ENCODE peak calls at places on chromosomes 16 and 17, in six cellular contexts. G is foreskin fibroblast; J is right lobe of liver; K is A673; S is cardiac muscle cell; R is CD4-positive, alpha-beta T cell. P is an unnamed sample.

GRCh38 chr17:57106107-57106835 is 21.2 kb downstream of the AKAP1 start:
- DNase-seq in G (no peak), J (peak; percentile 55), K (peak; percentile 36), S (no peak), R (no peak), P (peak; percentile 15)

GRCh38 chr16:6189216-6189615 is 1091.6 kb upstream of the EEF2KMT start:
- DNase-seq in G (no peak), J (no peak), K (no peak), S (no peak), R (no peak), P (no peak)

GRCh38 chr17:42101513-42102292 is 3.4 kb upstream of the ZNF385C start:
- DNase-seq in G (peak; percentile 36), J (peak; percentile 68), K (peak; percentile 56), S (peak; percentile 76), R (peak; percentile 38), P (peak; percentile 78)

GRCh38 chr17:79905832-79906231 is 66.6 kb upstream of the CBX4 start:
- DNase-seq in G (no peak), J (no peak), K (peak; percentile 44), S (no peak), R (no peak), P (no peak)

GRCh38 chr16:1923299-1924034 is 5.3 kb upstream of the HS3ST6 start:
- DNase-seq in G (peak; percentile 27), J (no peak), K (peak; percentile 85), S (peak; percentile 60), R (no peak), P (no peak)

GRCh38 chr16:56366945-56367344 is 58.4 kb downstream of the AMFR start:
- DNase-seq in G (no peak), J (no peak), K (no peak), S (no peak), R (no peak), P (no peak)

GRCh38 chr17:72539981-72540897 is 419.4 kb downstream of the SOX9 start:
- DNase-seq in G (peak; percentile 74), J (peak; percentile 62), K (peak; percentile 75), S (peak; percentile 84), R (peak; percentile 55), P (peak; percentile 84)

GRCh38 chr17:50037321-50038107 is 18.4 kb upstream of the ITGA3 start:
- DNase-seq in G (peak; percentile 88), J (no peak), K (no peak), S (no peak), R (no peak), P (no peak)

GRCh38 chr17:65799454-65799853 is 238.0 kb upstream of the AXIN2 start:
- DNase-seq in G (no peak), J (no peak), K (no peak), S (no peak), R (no peak), P (no peak)

GRCh38 chr17:42677921-42678781 is 1.4 kb upstream of the PLEKHH3 start:
- DNase-seq in G (peak; percentile 89), J (peak; percentile 92), K (peak; percentile 83), S (peak; percentile 96), R (peak; percentile 60), P (peak; percentile 71)

GRCh38 chr17:16908282-16908681 is 63.6 kb downstream of the TNFRSF13B start:
- DNase-seq in G (no peak), J (no peak), K (no peak), S (no peak), R (no peak), P (no peak)

GRCh38 chr16:18931756-18932155 is 5.5 kb upstream of the SMG1 start:
- DNase-seq in G (no peak), J (no peak), K (no peak), S (no peak), R (no peak), P (no peak)

GRCh38 chr17:1122681-1123396 is 56.9 kb downstream of the ABR start:
- DNase-seq in G (peak; percentile 37), J (peak; percentile 80), K (peak; percentile 72), S (peak; percentile 77), R (peak; percentile 84), P (peak; percentile 74)

GRCh38 chr17:76124582-76125390 is 16.3 kb downstream of the FOXJ1 start:
- DNase-seq in G (no peak), J (no peak), K (peak; percentile 56), S (no peak), R (no peak), P (no peak)

GRCh38 chr16:54194008-54194731 is 92.4 kb downstream of the IRX3 start:
- DNase-seq in G (peak; percentile 31), J (peak; percentile 31), K (peak; percentile 61), S (peak; percentile 64), R (no peak), P (no peak)

GRCh38 chr16:89190150-89190958 is 10.0 kb downstream of the SLC22A31 start:
- DNase-seq in G (no peak), J (peak; percentile 18), K (no peak), S (no peak), R (no peak), P (peak; percentile 12)

GRCh38 chr16:75260856-75261589 is 9.6 kb upstream of the BCAR1 start:
- DNase-seq in G (no peak), J (no peak), K (no peak), S (no peak), R (no peak), P (peak; percentile 9)

GRCh38 chr16:4330277-4330882 is 14.5 kb downstream of the GLIS2 start:
- DNase-seq in G (peak; percentile 65), J (peak; percentile 88), K (no peak), S (peak; percentile 83), R (peak; percentile 62), P (peak; percentile 76)

GRCh38 chr16:46747777-46748651 is at the start of gene MYLK3:
- DNase-seq in G (no peak), J (no peak), K (no peak), S (peak; percentile 95), R (no peak), P (no peak)

GRCh38 chr16:26787924-26788323 is 278.8 kb upstream of the C16orf82 start:
- DNase-seq in G (no peak), J (no peak), K (no peak), S (no peak), R (no peak), P (no peak)

GRCh38 chr16:30518552-30518951 is 7.8 kb downstream of the ZNF768 start:
- DNase-seq in G (no peak), J (no peak), K (no peak), S (no peak), R (no peak), P (no peak)
- TF ChIP-seq CTCF in G (no peak), J (no peak), K (no peak), S (no peak), R (no peak), P (no peak)

GRCh38 chr16:87874639-87875472 is 5.5 kb upstream of the SLC7A5 start:
- DNase-seq in G (no peak), J (no peak), K (peak; percentile 56), S (no peak), R (no peak), P (no peak)

GRCh38 chr16:87880117-87880696 is 10.9 kb upstream of the SLC7A5 start:
- DNase-seq in G (no peak), J (no peak), K (no peak), S (no peak), R (no peak), P (no peak)

GRCh38 chr16:87878704-87879103 is 9.4 kb upstream of the SLC7A5 start:
- DNase-seq in G (no peak), J (no peak), K (no peak), S (no peak), R (no peak), P (no peak)

GRCh38 chr16:87881327-87882200 is 12.3 kb upstream of the SLC7A5 start:
- DNase-seq in G (no peak), J (no peak), K (no peak), S (no peak), R (no peak), P (no peak)

DNA sequence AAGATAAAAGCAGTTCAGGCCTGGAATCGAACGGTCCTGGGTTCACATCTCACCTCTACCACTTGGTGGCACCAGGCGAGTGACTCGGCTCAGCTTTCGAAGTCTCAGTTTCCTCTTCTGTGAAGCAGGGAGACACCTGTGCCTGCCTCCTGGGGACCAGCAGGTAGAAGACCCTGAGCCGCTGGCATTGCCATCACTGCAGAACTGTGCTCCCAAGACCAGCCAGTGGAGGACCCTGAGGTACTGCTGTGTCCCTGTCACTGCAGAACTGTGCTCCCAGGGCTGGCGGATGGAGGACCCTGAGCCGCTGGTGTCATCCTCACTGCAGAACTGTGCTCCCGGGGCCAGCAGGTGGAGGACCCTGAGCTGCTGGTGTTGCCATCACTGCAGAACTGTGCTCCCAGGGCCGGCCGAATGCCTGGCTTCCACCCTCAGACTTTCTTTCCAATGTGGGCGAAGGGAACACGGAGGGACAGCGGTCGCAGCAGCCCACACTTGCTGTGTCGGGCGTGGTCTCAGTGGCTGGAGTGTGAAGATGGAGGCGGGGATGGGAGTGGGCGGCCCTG is 8.7 kb upstream of the SLC7A5 start:
- DNase-seq in G (no peak), J (no peak), K (no peak), S (no peak), R (no peak), P (no peak)
- TF ChIP-seq CTCF in G (peak; percentile 17), J (peak; percentile 21), K (peak; percentile 29), S (peak; percentile 6), R (no peak), P (peak; percentile 27)

GRCh38 chr16:82748026-82748425 is 121.3 kb downstream of the CDH13 start:
- DNase-seq in G (peak; percentile 67), J (peak; percentile 38), K (peak; percentile 39), S (no peak), R (no peak), P (no peak)
- TF ChIP-seq CTCF in G (peak; percentile 26), J (peak; percentile 34), K (peak; percentile 9), S (peak; percentile 50), R (no peak), P (no peak)

GRCh38 chr16:8853611-8854010 is 15.2 kb downstream of the CARHSP1 start:
- DNase-seq in G (no peak), J (no peak), K (no peak), S (no peak), R (no peak), P (no peak)

GRCh38 chr16:8854298-8854948 is 14.4 kb downstream of the CARHSP1 start:
- DNase-seq in G (no peak), J (no peak), K (no peak), S (no peak), R (no peak), P (no peak)

GRCh38 chr16:8855972-8856371 is 12.8 kb downstream of the CARHSP1 start:
- DNase-seq in G (no peak), J (no peak), K (no peak), S (no peak), R (no peak), P (no peak)

GRCh38 chr16:8853150-8853549 is 15.7 kb downstream of the CARHSP1 start:
- DNase-seq in G (no peak), J (no peak), K (no peak), S (no peak), R (no peak), P (no peak)

DNA sequence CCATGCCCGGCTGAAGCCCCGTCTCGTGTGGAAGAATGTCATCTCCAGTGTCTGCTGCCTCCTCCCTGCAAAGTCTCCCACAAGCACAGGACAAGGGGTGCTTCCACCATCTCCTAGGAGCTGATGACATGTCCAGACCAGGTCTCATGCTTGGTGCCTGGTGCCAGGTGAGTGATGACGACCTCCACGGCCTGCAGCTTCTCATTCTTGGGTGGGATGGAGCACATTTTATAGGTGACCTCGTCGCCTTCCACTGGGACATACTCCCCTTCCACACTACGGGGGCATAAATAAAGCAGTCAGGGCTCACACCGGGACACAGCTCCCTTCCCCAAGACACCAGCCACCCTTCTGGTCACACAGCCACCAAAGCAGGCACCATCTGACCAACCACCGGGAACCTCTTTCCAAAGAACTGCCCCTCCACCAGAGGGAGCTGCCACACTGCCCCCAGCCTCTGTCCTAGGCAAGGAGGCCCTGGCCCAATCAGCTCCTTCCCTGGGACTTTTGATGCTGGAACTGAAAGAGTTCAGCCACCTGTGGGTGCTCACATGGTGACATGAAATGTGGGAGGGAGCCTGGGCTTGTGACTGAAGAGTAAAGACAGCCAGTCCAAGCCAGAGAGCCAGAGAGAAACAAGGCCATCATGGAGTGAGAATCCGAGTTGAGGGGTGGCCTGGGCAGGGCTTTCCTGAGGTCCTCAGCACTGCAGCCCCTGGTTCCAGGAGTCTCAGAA is 13.6 kb downstream of the CARHSP1 start:
- DNase-seq in G (no peak), J (no peak), K (no peak), S (no peak), R (no peak), P (no peak)
- TF ChIP-seq CTCF in G (no peak), J (peak; percentile 38), K (peak; percentile 43), S (no peak), R (no peak), P (no peak)